ENCODE peak calls at places on chromosome 20, in five cellular contexts. H is adrenal gland, Q is MM.1S, V is cardiac muscle cell, X is tibial nerve. O is an unnamed sample.

GRCh38 chr20:46277602-46278001 is 30.7 kb downstream of the CDH22 start:
- DNase-seq in H (no peak), Q (no peak), V (no peak), X (no peak), O (no peak)

GRCh38 chr20:36461600-36462439 is 79.5 kb upstream of the MYL9 start:
- DNase-seq in H (peak; percentile 83), Q (no peak), V (peak; percentile 67), X (peak; percentile 43), O (peak; percentile 77)

GRCh38 chr20:52191132-52191435 is 495 bp downstream of the ZFP64 start:
- DNase-seq in H (no peak), Q (no peak), V (no peak), X (no peak), O (no peak)

GRCh38 chr20:8807480-8808179 is 261.3 kb upstream of the PLCB4 start:
- DNase-seq in H (no peak), Q (no peak), V (no peak), X (no peak), O (no peak)

GRCh38 chr20:33668087-33668790 is 1.5 kb downstream of the ACTL10 start:
- DNase-seq in H (peak; percentile 88), Q (no peak), V (no peak), X (peak; percentile 59), O (peak; percentile 76)

GRCh38 chr20:577167-577791 is 32.8 kb downstream of the TCF15 start:
- DNase-seq in H (no peak), Q (no peak), V (peak; percentile 40), X (no peak), O (no peak)

GRCh38 chr20:59643616-59644061 is 39.3 kb downstream of the PHACTR3 start:
- DNase-seq in H (peak; percentile 20), Q (no peak), V (no peak), X (no peak), O (no peak)

GRCh38 chr20:59774204-59774641 is 159.2 kb downstream of the SYCP2 start:
- DNase-seq in H (no peak), Q (no peak), V (no peak), X (no peak), O (no peak)

GRCh38 chr20:62839261-62839660 is 22.4 kb downstream of the TCFL5 start:
- DNase-seq in H (no peak), Q (no peak), V (no peak), X (no peak), O (no peak)

GRCh38 chr20:18621004-18621403 is 33.1 kb downstream of the DTD1 start:
- DNase-seq in H (no peak), Q (no peak), V (no peak), X (no peak), O (no peak)

GRCh38 chr20:1505871-1506270 is 14.7 kb upstream of the SIRPB2 start:
- DNase-seq in H (no peak), Q (no peak), V (no peak), X (no peak), O (no peak)

GRCh38 chr20:45944965-45945677 is 10.6 kb downstream of the PCIF1 start:
- DNase-seq in H (no peak), Q (no peak), V (no peak), X (no peak), O (no peak)

GRCh38 chr20:12394786-12395185 is 477.1 kb downstream of the BTBD3 start:
- DNase-seq in H (no peak), Q (peak; percentile 28), V (peak; percentile 33), X (no peak), O (no peak)

GRCh38 chr20:43740642-43741041 is 13.8 kb upstream of the GTSF1L start:
- DNase-seq in H (no peak), Q (no peak), V (no peak), X (no peak), O (no peak)

GRCh38 chr20:15927893-15928650 is 645.2 kb downstream of the KIF16B start:
- DNase-seq in H (no peak), Q (no peak), V (no peak), X (no peak), O (no peak)

GRCh38 chr20:6418732-6419131 is 295.9 kb upstream of the FERMT1 start:
- DNase-seq in H (no peak), Q (no peak), V (no peak), X (no peak), O (no peak)

GRCh38 chr20:42219005-42219404 is 600.8 kb upstream of the CHD6 start:
- DNase-seq in H (no peak), Q (no peak), V (no peak), X (no peak), O (no peak)

GRCh38 chr20:18091624-18092023 is 33.9 kb upstream of the OVOL2 start:
- DNase-seq in H (no peak), Q (no peak), V (peak; percentile 2), X (no peak), O (no peak)

GRCh38 chr20:18005170-18005989 is 36.6 kb downstream of the MGME1 start:
- DNase-seq in H (no peak), Q (no peak), V (no peak), X (no peak), O (no peak)

GRCh38 chr20:47727909-47728361 is 57.3 kb downstream of the SULF2 start:
- DNase-seq in H (no peak), Q (no peak), V (no peak), X (no peak), O (no peak)

GRCh38 chr20:1402149-1402548 is 9.3 kb upstream of the FKBP1A start:
- DNase-seq in H (no peak), Q (no peak), V (peak; percentile 67), X (no peak), O (no peak)

GRCh38 chr20:19015326-19015725 is 197.1 kb upstream of the SLC24A3 start:
- DNase-seq in H (peak; percentile 86), Q (no peak), V (no peak), X (no peak), O (no peak)

GRCh38 chr20:48822879-48823385 is 4.9 kb downstream of the PREX1 start:
- DNase-seq in H (no peak), Q (no peak), V (no peak), X (no peak), O (no peak)

GRCh38 chr20:50395258-50395729 is 114.9 kb upstream of the PTPN1 start:
- DNase-seq in H (peak; percentile 97), Q (no peak), V (no peak), X (peak; percentile 69), O (peak; percentile 87)
- H3K27ac ChIP-seq in H (peak overlapping the region; percentile 90), Q (no peak overlapping the region), V (no peak overlapping the region), X (peak overlapping the region; percentile 83), O (peak overlapping the region; percentile 94)

GRCh38 chr20:54105653-54106052 is 35.3 kb upstream of the BCAS1 start:
- DNase-seq in H (no peak), Q (no peak), V (peak; percentile 20), X (no peak), O (no peak)
- H3K27me3 ChIP-seq in H (no peaks in the 10 kb centered on the region), Q (no peaks in the 10 kb centered on the region), V (no peaks in the 10 kb centered on the region), X (no peaks in the 10 kb centered on the region), O (no peaks in the 10 kb centered on the region)

GRCh38 chr20:5401277-5401676 is 84.5 kb upstream of the PROKR2 start:
- DNase-seq in H (no peak), Q (no peak), V (no peak), X (no peak), O (no peak)

GRCh38 chr20:5400164-5400762 is 83.5 kb upstream of the PROKR2 start:
- DNase-seq in H (no peak), Q (peak; percentile 47), V (peak; percentile 49), X (no peak), O (no peak)

GRCh38 chr20:5397418-5397817 is 80.7 kb upstream of the PROKR2 start:
- DNase-seq in H (no peak), Q (no peak), V (peak; percentile 6), X (no peak), O (no peak)

DNA sequence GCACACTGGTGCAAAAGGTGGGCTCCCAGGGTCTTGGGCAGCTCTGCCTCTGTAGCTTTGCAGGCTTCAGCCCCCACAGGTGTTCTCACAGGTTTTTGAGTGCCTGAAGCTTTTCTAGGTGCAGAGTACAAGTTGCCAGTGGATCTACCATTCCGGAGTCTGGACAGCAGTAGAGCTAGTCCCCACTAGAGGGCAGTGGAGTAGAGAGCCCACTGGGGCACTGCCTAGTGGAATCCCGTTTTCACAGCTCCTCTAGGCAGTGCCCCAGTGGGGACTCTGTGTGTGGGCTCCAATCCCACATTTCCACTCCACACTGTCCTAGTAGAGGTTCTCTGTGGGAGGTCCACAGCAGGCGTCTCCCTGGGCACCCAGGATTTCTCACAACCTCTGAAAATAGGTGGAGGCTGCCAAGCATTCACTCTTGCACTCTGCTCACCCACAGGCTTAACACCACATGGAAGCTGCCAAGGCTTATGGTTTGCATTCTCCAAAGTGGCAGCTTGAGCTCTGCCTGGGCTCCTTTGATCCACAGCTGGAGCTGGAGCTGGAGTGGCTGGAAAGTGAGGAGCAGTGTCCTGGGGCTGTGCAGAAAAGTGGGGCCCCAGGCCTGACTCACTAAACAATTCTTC is 86.3 kb upstream of the PROKR2 start:
- DNase-seq in H (no peak), Q (peak; percentile 21), V (peak; percentile 34), X (no peak), O (no peak)
- TF ChIP-seq CTCF in H (no peak), Q (peak; percentile 69), V (peak; percentile 76), X (no peak), O (peak; percentile 17)

GRCh38 chr20:13813910-13814309 is 29.1 kb downstream of the NDUFAF5 start:
- DNase-seq in H (no peak), Q (no peak), V (no peak), X (no peak), O (no peak)

GRCh38 chr20:13814672-13815071 is 29.8 kb downstream of the NDUFAF5 start:
- DNase-seq in H (no peak), Q (no peak), V (no peak), X (no peak), O (no peak)

GRCh38 chr20:13817342-13817741 is 32.5 kb downstream of the NDUFAF5 start:
- DNase-seq in H (no peak), Q (no peak), V (no peak), X (no peak), O (no peak)

GRCh38 chr20:13819885-13820645 is 35.2 kb downstream of the NDUFAF5 start:
- DNase-seq in H (peak; percentile 67), Q (peak; percentile 68), V (peak; percentile 59), X (no peak), O (no peak)

GRCh38 chr20:13816757-13817156 is 31.9 kb downstream of the NDUFAF5 start:
- DNase-seq in H (no peak), Q (no peak), V (no peak), X (no peak), O (no peak)
- H3K27ac ChIP-seq in H (no peak overlapping the region), Q (no peak overlapping the region), V (no peak overlapping the region), X (no peak overlapping the region), O (no peak overlapping the region)